ENCODE peak calls at places on chromosomes 6 and 20, in seven cellular contexts. One of them, this sample, is unnamed.
A peak's percentile ranks its signal among the peaks of the same experiment; 100 is the strongest.

GRCh38 chr6:42326248-42326647 is 108.6 kb upstream of the MRPS10 start:
- DNase-seq in BJ: no peak
- DNase-seq in AG04450: no peak
- DNase-seq in CD4-positive, alpha-beta T cell: no peak
- DNase-seq in right atrium auricular region: no peak
- DNase-seq in GM10248: no peak
- DNase-seq in WTC11: no peak
- DNase-seq in this sample: no peak

GRCh38 chr6:81228912-81229540 is 523.5 kb downstream of the TENT5A start:
- DNase-seq in BJ: no peak
- DNase-seq in AG04450: peak; percentile 62
- DNase-seq in CD4-positive, alpha-beta T cell: no peak
- DNase-seq in right atrium auricular region: no peak
- DNase-seq in GM10248: no peak
- DNase-seq in WTC11: no peak
- DNase-seq in this sample: no peak

GRCh38 chr6:49541210-49541724 is 9.2 kb upstream of the C6orf141 start:
- DNase-seq in BJ: peak; percentile 90
- DNase-seq in AG04450: peak; percentile 18
- DNase-seq in CD4-positive, alpha-beta T cell: no peak
- DNase-seq in right atrium auricular region: no peak
- DNase-seq in GM10248: no peak
- DNase-seq in WTC11: no peak
- DNase-seq in this sample: no peak

GRCh38 chr20:49889943-49890650 is 25.2 kb downstream of the SPATA2 start:
- DNase-seq in BJ: no peak
- DNase-seq in AG04450: no peak
- DNase-seq in CD4-positive, alpha-beta T cell: no peak
- DNase-seq in right atrium auricular region: no peak
- DNase-seq in GM10248: no peak
- DNase-seq in WTC11: peak; percentile 82
- DNase-seq in this sample: no peak

GRCh38 chr20:11993886-11994466 is 76.3 kb downstream of the BTBD3 start:
- DNase-seq in BJ: no peak
- DNase-seq in AG04450: no peak
- DNase-seq in CD4-positive, alpha-beta T cell: no peak
- DNase-seq in right atrium auricular region: no peak
- DNase-seq in GM10248: no peak
- DNase-seq in WTC11: peak; percentile 25
- DNase-seq in this sample: no peak

GRCh38 chr6:42136508-42137191 is 5.8 kb downstream of the C6orf132 start:
- DNase-seq in BJ: no peak
- DNase-seq in AG04450: peak; percentile 42
- DNase-seq in CD4-positive, alpha-beta T cell: no peak
- DNase-seq in right atrium auricular region: no peak
- DNase-seq in GM10248: peak; percentile 82
- DNase-seq in WTC11: peak; percentile 87
- DNase-seq in this sample: peak; percentile 26

GRCh38 chr6:40912158-40912946 is 126.7 kb downstream of the UNC5CL start:
- DNase-seq in BJ: no peak
- DNase-seq in AG04450: no peak
- DNase-seq in CD4-positive, alpha-beta T cell: no peak
- DNase-seq in right atrium auricular region: no peak
- DNase-seq in GM10248: peak; percentile 75
- DNase-seq in WTC11: peak; percentile 53
- DNase-seq in this sample: no peak

GRCh38 chr6:8382434-8382833 is 52.9 kb downstream of the SLC35B3 start:
- DNase-seq in BJ: no peak
- DNase-seq in AG04450: no peak
- DNase-seq in CD4-positive, alpha-beta T cell: no peak
- DNase-seq in right atrium auricular region: no peak
- DNase-seq in GM10248: no peak
- DNase-seq in WTC11: no peak
- DNase-seq in this sample: no peak

GRCh38 chr6:81838724-81839425 is 86.4 kb upstream of the TENT5A start:
- DNase-seq in BJ: no peak
- DNase-seq in AG04450: no peak
- DNase-seq in CD4-positive, alpha-beta T cell: no peak
- DNase-seq in right atrium auricular region: no peak
- DNase-seq in GM10248: no peak
- DNase-seq in WTC11: no peak
- DNase-seq in this sample: no peak

GRCh38 chr20:46022411-46023147 is 6.4 kb upstream of the SLC12A5 start:
- DNase-seq in BJ: no peak
- DNase-seq in AG04450: no peak
- DNase-seq in CD4-positive, alpha-beta T cell: peak; percentile 68
- DNase-seq in right atrium auricular region: no peak
- DNase-seq in GM10248: peak; percentile 82
- DNase-seq in WTC11: peak; percentile 87
- DNase-seq in this sample: peak; percentile 53

GRCh38 chr6:15023448-15023847 is 222.4 kb upstream of the JARID2 start:
- DNase-seq in BJ: no peak
- DNase-seq in AG04450: no peak
- DNase-seq in CD4-positive, alpha-beta T cell: no peak
- DNase-seq in right atrium auricular region: no peak
- DNase-seq in GM10248: peak; percentile 84
- DNase-seq in WTC11: no peak
- DNase-seq in this sample: no peak

GRCh38 chr6:34872332-34872731 is 15.5 kb downstream of the TAF11 start:
- DNase-seq in BJ: no peak
- DNase-seq in AG04450: no peak
- DNase-seq in CD4-positive, alpha-beta T cell: no peak
- DNase-seq in right atrium auricular region: no peak
- DNase-seq in GM10248: no peak
- DNase-seq in WTC11: no peak
- DNase-seq in this sample: no peak

GRCh38 chr6:28371706-28372451 is 22.1 kb downstream of the ZKSCAN3 start:
- DNase-seq in BJ: no peak
- DNase-seq in AG04450: no peak
- DNase-seq in CD4-positive, alpha-beta T cell: no peak
- DNase-seq in right atrium auricular region: no peak
- DNase-seq in GM10248: peak; percentile 52
- DNase-seq in WTC11: no peak
- DNase-seq in this sample: no peak

GRCh38 chr20:36478137-36478905 is 63.0 kb upstream of the MYL9 start:
- DNase-seq in BJ: no peak
- DNase-seq in AG04450: no peak
- DNase-seq in CD4-positive, alpha-beta T cell: no peak
- DNase-seq in right atrium auricular region: no peak
- DNase-seq in GM10248: no peak
- DNase-seq in WTC11: no peak
- DNase-seq in this sample: no peak

GRCh38 chr6:133166706-133167105 is 74.5 kb upstream of the EYA4 start:
- DNase-seq in BJ: no peak
- DNase-seq in AG04450: no peak
- DNase-seq in CD4-positive, alpha-beta T cell: no peak
- DNase-seq in right atrium auricular region: no peak
- DNase-seq in GM10248: no peak
- DNase-seq in WTC11: no peak
- DNase-seq in this sample: no peak

GRCh38 chr20:24775966-24776365 is 173.1 kb upstream of the CST7 start:
- DNase-seq in BJ: no peak
- DNase-seq in AG04450: no peak
- DNase-seq in CD4-positive, alpha-beta T cell: no peak
- DNase-seq in right atrium auricular region: no peak
- DNase-seq in GM10248: no peak
- DNase-seq in WTC11: no peak
- DNase-seq in this sample: no peak

GRCh38 chr6:170206931-170207431 is 83.9 kb downstream of the DLL1 start:
- DNase-seq in BJ: no peak
- DNase-seq in AG04450: no peak
- DNase-seq in CD4-positive, alpha-beta T cell: no peak
- DNase-seq in right atrium auricular region: peak; percentile 13
- DNase-seq in GM10248: no peak
- DNase-seq in WTC11: no peak
- DNase-seq in this sample: no peak

GRCh38 chr20:4328541-4328940 is 313.2 kb upstream of the RNF24 start:
- DNase-seq in BJ: no peak
- DNase-seq in AG04450: no peak
- DNase-seq in CD4-positive, alpha-beta T cell: no peak
- DNase-seq in right atrium auricular region: no peak
- DNase-seq in GM10248: no peak
- DNase-seq in WTC11: no peak
- DNase-seq in this sample: no peak

GRCh38 chr6:169345198-169345597 is 91.6 kb upstream of the THBS2 start:
- DNase-seq in BJ: no peak
- DNase-seq in AG04450: no peak
- DNase-seq in CD4-positive, alpha-beta T cell: no peak
- DNase-seq in right atrium auricular region: no peak
- DNase-seq in GM10248: no peak
- DNase-seq in WTC11: no peak
- DNase-seq in this sample: no peak

GRCh38 chr20:5945963-5946362 is 4.4 kb downstream of the TRMT6 start:
- DNase-seq in BJ: no peak
- DNase-seq in AG04450: peak; percentile 56
- DNase-seq in CD4-positive, alpha-beta T cell: no peak
- DNase-seq in right atrium auricular region: no peak
- DNase-seq in GM10248: no peak
- DNase-seq in WTC11: no peak
- DNase-seq in this sample: no peak

GRCh38 chr20:21397341-21398108 is at the start of gene NKX2-4:
- DNase-seq in BJ: no peak
- DNase-seq in AG04450: no peak
- DNase-seq in CD4-positive, alpha-beta T cell: no peak
- DNase-seq in right atrium auricular region: no peak
- DNase-seq in GM10248: no peak
- DNase-seq in WTC11: peak; percentile 50
- DNase-seq in this sample: no peak

GRCh38 chr6:124783344-124783743 is 178.9 kb upstream of the RNF217 start:
- DNase-seq in BJ: no peak
- DNase-seq in AG04450: no peak
- DNase-seq in CD4-positive, alpha-beta T cell: no peak
- DNase-seq in right atrium auricular region: no peak
- DNase-seq in GM10248: no peak
- DNase-seq in WTC11: no peak
- DNase-seq in this sample: no peak
- TF ChIP-seq CTCF in BJ: no peak
- TF ChIP-seq CTCF in AG04450: no peak
- TF ChIP-seq CTCF in CD4-positive, alpha-beta T cell: no peak
- TF ChIP-seq CTCF in right atrium auricular region: no peak
- TF ChIP-seq CTCF in GM10248: no peak
- TF ChIP-seq CTCF in WTC11: no peak
- TF ChIP-seq CTCF in this sample: no peak

GRCh38 chr20:40286991-40287531 is 402.0 kb downstream of the MAFB start:
- DNase-seq in BJ: no peak
- DNase-seq in AG04450: no peak
- DNase-seq in CD4-positive, alpha-beta T cell: no peak
- DNase-seq in right atrium auricular region: no peak
- DNase-seq in GM10248: no peak
- DNase-seq in WTC11: no peak
- DNase-seq in this sample: no peak

GRCh38 chr20:40291483-40291882 is 397.6 kb downstream of the MAFB start:
- DNase-seq in BJ: no peak
- DNase-seq in AG04450: no peak
- DNase-seq in CD4-positive, alpha-beta T cell: no peak
- DNase-seq in right atrium auricular region: no peak
- DNase-seq in GM10248: no peak
- DNase-seq in WTC11: no peak
- DNase-seq in this sample: no peak

GRCh38 chr20:40283689-40284088 is 405.3 kb downstream of the MAFB start:
- DNase-seq in BJ: no peak
- DNase-seq in AG04450: no peak
- DNase-seq in CD4-positive, alpha-beta T cell: no peak
- DNase-seq in right atrium auricular region: no peak
- DNase-seq in GM10248: no peak
- DNase-seq in WTC11: no peak
- DNase-seq in this sample: no peak

GRCh38 chr20:40284611-40285010 is 404.4 kb downstream of the MAFB start:
- DNase-seq in BJ: no peak
- DNase-seq in AG04450: no peak
- DNase-seq in CD4-positive, alpha-beta T cell: no peak
- DNase-seq in right atrium auricular region: no peak
- DNase-seq in GM10248: no peak
- DNase-seq in WTC11: no peak
- DNase-seq in this sample: no peak

DNA sequence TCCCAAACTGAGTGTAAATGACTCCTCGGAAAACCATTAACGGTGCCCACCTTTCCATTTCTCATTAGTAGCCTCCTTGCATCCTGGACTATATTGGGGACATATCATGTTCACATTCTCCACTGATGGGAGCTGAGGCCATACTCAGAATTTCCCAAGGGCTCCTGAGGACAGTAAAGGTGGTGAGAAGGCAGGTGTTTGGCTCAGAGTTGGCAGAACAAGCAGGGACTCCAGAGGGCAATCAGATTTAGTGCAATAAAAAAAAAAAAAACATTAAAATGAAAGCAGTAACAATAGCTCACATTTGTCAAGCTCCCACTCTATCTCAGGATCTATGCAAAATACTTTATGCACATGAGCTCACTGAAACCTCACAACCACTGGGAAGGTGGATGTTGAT is 401.4 kb downstream of the MAFB start:
- DNase-seq in BJ: no peak
- DNase-seq in AG04450: no peak
- DNase-seq in CD4-positive, alpha-beta T cell: no peak
- DNase-seq in right atrium auricular region: no peak
- DNase-seq in GM10248: no peak
- DNase-seq in WTC11: no peak
- DNase-seq in this sample: no peak
- TF ChIP-seq CTCF in BJ: no peak
- TF ChIP-seq CTCF in AG04450: no peak
- TF ChIP-seq CTCF in CD4-positive, alpha-beta T cell: no peak
- TF ChIP-seq CTCF in right atrium auricular region: no peak
- TF ChIP-seq CTCF in GM10248: no peak
- TF ChIP-seq CTCF in WTC11: no peak
- TF ChIP-seq CTCF in this sample: no peak

DNA sequence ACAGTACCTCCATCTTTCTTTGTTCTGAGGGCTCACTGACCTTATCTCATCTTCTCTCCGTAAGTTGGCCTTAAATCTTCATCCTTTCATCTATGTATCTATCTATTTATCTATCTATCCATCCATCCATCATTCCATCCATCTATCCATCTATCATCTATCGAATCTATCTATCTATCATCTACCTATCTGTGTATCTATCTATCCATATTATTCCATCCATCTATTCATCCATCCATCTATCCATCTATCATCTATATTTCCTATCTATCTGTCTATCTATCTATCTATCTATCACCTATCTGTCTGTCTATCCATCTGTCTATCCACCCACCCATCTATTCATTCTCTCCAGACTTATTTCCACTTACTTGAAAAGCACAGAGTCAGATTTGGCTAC is 147.3 kb upstream of the PMEPA1 start:
- DNase-seq in BJ: no peak
- DNase-seq in AG04450: no peak
- DNase-seq in CD4-positive, alpha-beta T cell: no peak
- DNase-seq in right atrium auricular region: no peak
- DNase-seq in GM10248: no peak
- DNase-seq in WTC11: no peak
- DNase-seq in this sample: no peak
- TF ChIP-seq CTCF in BJ: no peak
- TF ChIP-seq CTCF in AG04450: no peak
- TF ChIP-seq CTCF in CD4-positive, alpha-beta T cell: no peak
- TF ChIP-seq CTCF in right atrium auricular region: no peak
- TF ChIP-seq CTCF in GM10248: no peak
- TF ChIP-seq CTCF in WTC11: no peak
- TF ChIP-seq CTCF in this sample: no peak

DNA sequence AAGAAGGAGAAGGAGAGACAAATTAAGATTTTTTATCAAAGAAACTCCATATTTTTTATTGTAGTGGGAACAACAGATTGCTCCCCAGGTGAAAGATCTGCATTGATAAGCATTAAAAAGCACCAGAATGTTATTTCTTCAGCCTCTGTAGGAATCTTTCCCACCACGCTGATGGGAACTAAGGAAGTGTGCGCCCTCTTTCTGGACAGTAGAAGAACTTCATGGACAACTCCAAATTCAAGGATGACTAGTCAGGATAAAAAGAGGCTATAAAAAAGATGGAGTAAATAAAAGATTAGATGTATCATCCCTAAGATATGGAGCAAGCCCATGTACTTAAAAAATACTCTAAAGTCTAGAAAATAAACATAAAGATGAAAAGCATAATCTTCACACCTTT is 45.8 kb upstream of the PAK5 start:
- DNase-seq in BJ: no peak
- DNase-seq in AG04450: no peak
- DNase-seq in CD4-positive, alpha-beta T cell: no peak
- DNase-seq in right atrium auricular region: no peak
- DNase-seq in GM10248: no peak
- DNase-seq in WTC11: no peak
- DNase-seq in this sample: no peak
- TF ChIP-seq CTCF in BJ: peak; percentile 17
- TF ChIP-seq CTCF in AG04450: peak; percentile 22
- TF ChIP-seq CTCF in CD4-positive, alpha-beta T cell: no peak
- TF ChIP-seq CTCF in right atrium auricular region: no peak
- TF ChIP-seq CTCF in GM10248: no peak
- TF ChIP-seq CTCF in WTC11: no peak
- TF ChIP-seq CTCF in this sample: no peak